ENCODE peak calls at places on chromosomes 1 and 21, in seven cellular contexts. One of them, this sample, is unnamed.

GRCh38 chr1:19672237-19672636 is 7.6 kb downstream of the HTR6 start:
- DNase-seq in SK-N-MC: no peak
- DNase-seq in heart right ventricle: no peak
- DNase-seq in suprapubic skin: no peak
- DNase-seq in naive thymus-derived CD4-positive, alpha-beta T cell: no peak
- DNase-seq in OCI-LY7: no peak
- DNase-seq in GM23248: no peak
- DNase-seq in this sample: no peak

GRCh38 chr1:174068000-174068399 is 45.8 kb upstream of the RC3H1 start:
- DNase-seq in SK-N-MC: no peak
- DNase-seq in GM23248: no peak
- DNase-seq in heart right ventricle: no peak
- DNase-seq in naive thymus-derived CD4-positive, alpha-beta T cell: no peak
- DNase-seq in suprapubic skin: no peak
- DNase-seq in OCI-LY7: peak; percentile 10
- DNase-seq in this sample: peak; percentile 44

GRCh38 chr21:24590261-24590660 is 1017.0 kb downstream of the MRPL39 start:
- DNase-seq in naive thymus-derived CD4-positive, alpha-beta T cell: no peak
- DNase-seq in GM23248: no peak
- DNase-seq in SK-N-MC: no peak
- DNase-seq in suprapubic skin: no peak
- DNase-seq in OCI-LY7: no peak
- DNase-seq in heart right ventricle: no peak
- DNase-seq in this sample: no peak

GRCh38 chr1:232988572-232989040 is 38.2 kb downstream of the NTPCR start:
- DNase-seq in naive thymus-derived CD4-positive, alpha-beta T cell: no peak
- DNase-seq in suprapubic skin: peak; percentile 60
- DNase-seq in heart right ventricle: no peak
- DNase-seq in SK-N-MC: no peak
- DNase-seq in GM23248: peak; percentile 65
- DNase-seq in OCI-LY7: no peak
- DNase-seq in this sample: peak; percentile 3

GRCh38 chr1:183567584-183567983 is 22.7 kb downstream of the NCF2 start:
- DNase-seq in suprapubic skin: no peak
- DNase-seq in GM23248: peak; percentile 9
- DNase-seq in SK-N-MC: no peak
- DNase-seq in naive thymus-derived CD4-positive, alpha-beta T cell: no peak
- DNase-seq in heart right ventricle: peak; percentile 51
- DNase-seq in OCI-LY7: peak; percentile 21
- DNase-seq in this sample: peak; percentile 85

GRCh38 chr1:247812637-247813036 is 11.3 kb downstream of the OR14A16 start:
- DNase-seq in naive thymus-derived CD4-positive, alpha-beta T cell: no peak
- DNase-seq in suprapubic skin: no peak
- DNase-seq in GM23248: no peak
- DNase-seq in OCI-LY7: no peak
- DNase-seq in heart right ventricle: no peak
- DNase-seq in SK-N-MC: no peak
- DNase-seq in this sample: no peak

GRCh38 chr1:184567648-184568047 is 180.8 kb downstream of the C1orf21 start:
- DNase-seq in OCI-LY7: no peak
- DNase-seq in heart right ventricle: no peak
- DNase-seq in SK-N-MC: no peak
- DNase-seq in GM23248: peak; percentile 14
- DNase-seq in naive thymus-derived CD4-positive, alpha-beta T cell: no peak
- DNase-seq in suprapubic skin: no peak
- DNase-seq in this sample: no peak

GRCh38 chr21:33645730-33646129 is 3.4 kb downstream of the ITSN1 start:
- DNase-seq in naive thymus-derived CD4-positive, alpha-beta T cell: no peak
- DNase-seq in GM23248: no peak
- DNase-seq in heart right ventricle: no peak
- DNase-seq in SK-N-MC: no peak
- DNase-seq in suprapubic skin: no peak
- DNase-seq in OCI-LY7: no peak
- DNase-seq in this sample: no peak

GRCh38 chr1:235455806-235456205 is 48.4 kb downstream of the B3GALNT2 start:
- DNase-seq in GM23248: no peak
- DNase-seq in heart right ventricle: no peak
- DNase-seq in suprapubic skin: no peak
- DNase-seq in naive thymus-derived CD4-positive, alpha-beta T cell: no peak
- DNase-seq in SK-N-MC: no peak
- DNase-seq in OCI-LY7: no peak
- DNase-seq in this sample: no peak

GRCh38 chr21:31892686-31893085 is 19.9 kb downstream of the HUNK start:
- DNase-seq in suprapubic skin: peak; percentile 20
- DNase-seq in OCI-LY7: no peak
- DNase-seq in SK-N-MC: no peak
- DNase-seq in GM23248: no peak
- DNase-seq in naive thymus-derived CD4-positive, alpha-beta T cell: no peak
- DNase-seq in heart right ventricle: no peak
- DNase-seq in this sample: no peak

GRCh38 chr21:18244721-18245486 is at the start of gene CHODL:
- DNase-seq in GM23248: no peak
- DNase-seq in naive thymus-derived CD4-positive, alpha-beta T cell: no peak
- DNase-seq in heart right ventricle: no peak
- DNase-seq in SK-N-MC: no peak
- DNase-seq in suprapubic skin: no peak
- DNase-seq in OCI-LY7: no peak
- DNase-seq in this sample: no peak

GRCh38 chr1:5637171-5637570 is 355.1 kb downstream of the NPHP4 start:
- DNase-seq in OCI-LY7: peak; percentile 8
- DNase-seq in naive thymus-derived CD4-positive, alpha-beta T cell: no peak
- DNase-seq in suprapubic skin: no peak
- DNase-seq in heart right ventricle: no peak
- DNase-seq in SK-N-MC: no peak
- DNase-seq in GM23248: peak; percentile 9
- DNase-seq in this sample: peak; percentile 43

GRCh38 chr1:77900687-77901293 is 12.4 kb downstream of the NEXN start:
- DNase-seq in heart right ventricle: no peak
- DNase-seq in GM23248: peak; percentile 60
- DNase-seq in suprapubic skin: no peak
- DNase-seq in OCI-LY7: peak; percentile 61
- DNase-seq in SK-N-MC: peak; percentile 40
- DNase-seq in naive thymus-derived CD4-positive, alpha-beta T cell: no peak
- DNase-seq in this sample: peak; percentile 70

GRCh38 chr1:220281159-220281574 is 8.9 kb upstream of the RAB3GAP2 start:
- DNase-seq in GM23248: peak; percentile 48
- DNase-seq in heart right ventricle: no peak
- DNase-seq in naive thymus-derived CD4-positive, alpha-beta T cell: no peak
- DNase-seq in SK-N-MC: no peak
- DNase-seq in OCI-LY7: no peak
- DNase-seq in suprapubic skin: no peak
- DNase-seq in this sample: peak; percentile 72

GRCh38 chr1:238647877-238648276 is 738.5 kb upstream of the CHRM3 start:
- DNase-seq in naive thymus-derived CD4-positive, alpha-beta T cell: no peak
- DNase-seq in SK-N-MC: peak; percentile 64
- DNase-seq in GM23248: peak; percentile 93
- DNase-seq in heart right ventricle: no peak
- DNase-seq in OCI-LY7: no peak
- DNase-seq in suprapubic skin: no peak
- DNase-seq in this sample: peak; percentile 70

GRCh38 chr1:61238371-61238689 is 156.0 kb downstream of the NFIA start:
- DNase-seq in naive thymus-derived CD4-positive, alpha-beta T cell: no peak
- DNase-seq in OCI-LY7: no peak
- DNase-seq in suprapubic skin: no peak
- DNase-seq in SK-N-MC: no peak
- DNase-seq in heart right ventricle: no peak
- DNase-seq in GM23248: no peak
- DNase-seq in this sample: no peak

GRCh38 chr1:31771891-31772668 is 7.9 kb upstream of the ADGRB2 start:
- DNase-seq in GM23248: peak; percentile 61
- DNase-seq in heart right ventricle: no peak
- DNase-seq in OCI-LY7: peak; percentile 40
- DNase-seq in naive thymus-derived CD4-positive, alpha-beta T cell: peak; percentile 42
- DNase-seq in SK-N-MC: no peak
- DNase-seq in suprapubic skin: no peak
- DNase-seq in this sample: peak; percentile 91

GRCh38 chr21:35204850-35205564 is 155.9 kb upstream of the RUNX1 start:
- DNase-seq in naive thymus-derived CD4-positive, alpha-beta T cell: no peak
- DNase-seq in GM23248: peak; percentile 85
- DNase-seq in suprapubic skin: no peak
- DNase-seq in SK-N-MC: no peak
- DNase-seq in heart right ventricle: peak; percentile 88
- DNase-seq in OCI-LY7: peak; percentile 54
- DNase-seq in this sample: no peak

GRCh38 chr1:11701551-11701961 is 10.0 kb downstream of the DRAXIN start:
- DNase-seq in OCI-LY7: no peak
- DNase-seq in suprapubic skin: no peak
- DNase-seq in naive thymus-derived CD4-positive, alpha-beta T cell: no peak
- DNase-seq in SK-N-MC: no peak
- DNase-seq in heart right ventricle: no peak
- DNase-seq in GM23248: peak; percentile 61
- DNase-seq in this sample: no peak

GRCh38 chr1:55955237-55955636 is 624.1 kb downstream of the PLPP3 start:
- DNase-seq in suprapubic skin: no peak
- DNase-seq in SK-N-MC: no peak
- DNase-seq in naive thymus-derived CD4-positive, alpha-beta T cell: no peak
- DNase-seq in heart right ventricle: no peak
- DNase-seq in GM23248: peak; percentile 87
- DNase-seq in OCI-LY7: no peak
- DNase-seq in this sample: peak; percentile 25

GRCh38 chr1:242770366-242770765 is 245.9 kb upstream of the PLD5 start:
- DNase-seq in OCI-LY7: no peak
- DNase-seq in GM23248: no peak
- DNase-seq in SK-N-MC: no peak
- DNase-seq in suprapubic skin: no peak
- DNase-seq in heart right ventricle: no peak
- DNase-seq in naive thymus-derived CD4-positive, alpha-beta T cell: no peak
- DNase-seq in this sample: peak; percentile 20

GRCh38 chr21:44527156-44527982 is 12.6 kb downstream of the KRTAP10-1 start:
- DNase-seq in GM23248: no peak
- DNase-seq in suprapubic skin: peak; percentile 57
- DNase-seq in SK-N-MC: no peak
- DNase-seq in heart right ventricle: no peak
- DNase-seq in OCI-LY7: no peak
- DNase-seq in naive thymus-derived CD4-positive, alpha-beta T cell: no peak
- DNase-seq in this sample: no peak

GRCh38 chr1:154469844-154470417 is 32.1 kb upstream of the TDRD10 start:
- DNase-seq in OCI-LY7: no peak
- DNase-seq in GM23248: no peak
- DNase-seq in heart right ventricle: no peak
- DNase-seq in suprapubic skin: no peak
- DNase-seq in naive thymus-derived CD4-positive, alpha-beta T cell: no peak
- DNase-seq in SK-N-MC: no peak
- DNase-seq in this sample: no peak

GRCh38 chr1:85275701-85276289 is 637 bp downstream of the BCL10 start:
- DNase-seq in heart right ventricle: no peak
- DNase-seq in GM23248: peak; percentile 88
- DNase-seq in suprapubic skin: no peak
- DNase-seq in SK-N-MC: no peak
- DNase-seq in naive thymus-derived CD4-positive, alpha-beta T cell: peak; percentile 69
- DNase-seq in OCI-LY7: peak; percentile 77
- DNase-seq in this sample: peak; percentile 52

GRCh38 chr21:25974937-25975336 is 195.6 kb downstream of the APP start:
- DNase-seq in heart right ventricle: peak; percentile 70
- DNase-seq in suprapubic skin: no peak
- DNase-seq in OCI-LY7: no peak
- DNase-seq in naive thymus-derived CD4-positive, alpha-beta T cell: no peak
- DNase-seq in GM23248: no peak
- DNase-seq in SK-N-MC: no peak
- DNase-seq in this sample: no peak
- H3K36me3 ChIP-seq in heart right ventricle: no peaks in the 10 kb centered on the region
- H3K36me3 ChIP-seq in suprapubic skin: peaks cover 52% of the 10 kb centered on the region
- H3K36me3 ChIP-seq in OCI-LY7: no peaks in the 10 kb centered on the region
- H3K36me3 ChIP-seq in naive thymus-derived CD4-positive, alpha-beta T cell: peaks cover 18% of the 10 kb centered on the region
- H3K36me3 ChIP-seq in GM23248: peaks cover 56% of the 10 kb centered on the region
- H3K36me3 ChIP-seq in SK-N-MC: peaks cover 95% of the 10 kb centered on the region
- H3K36me3 ChIP-seq in this sample: peaks cover 14% of the 10 kb centered on the region

GRCh38 chr1:211942583-211942982 is 92.8 kb downstream of the INTS7 start:
- DNase-seq in heart right ventricle: no peak
- DNase-seq in naive thymus-derived CD4-positive, alpha-beta T cell: no peak
- DNase-seq in GM23248: no peak
- DNase-seq in suprapubic skin: no peak
- DNase-seq in SK-N-MC: no peak
- DNase-seq in OCI-LY7: no peak
- DNase-seq in this sample: no peak
- H3K36me3 ChIP-seq in heart right ventricle: no peaks in the 10 kb centered on the region
- H3K36me3 ChIP-seq in naive thymus-derived CD4-positive, alpha-beta T cell: peaks cover 4% of the 10 kb centered on the region
- H3K36me3 ChIP-seq in GM23248: no peaks in the 10 kb centered on the region
- H3K36me3 ChIP-seq in suprapubic skin: peaks cover 8% of the 10 kb centered on the region
- H3K36me3 ChIP-seq in SK-N-MC: peaks cover 24% of the 10 kb centered on the region
- H3K36me3 ChIP-seq in OCI-LY7: peaks cover 38% of the 10 kb centered on the region
- H3K36me3 ChIP-seq in this sample: peaks cover 1% of the 10 kb centered on the region

GRCh38 chr1:162578071-162578705 is 16.7 kb downstream of the UAP1 start:
- DNase-seq in GM23248: no peak
- DNase-seq in suprapubic skin: no peak
- DNase-seq in heart right ventricle: no peak
- DNase-seq in SK-N-MC: no peak
- DNase-seq in naive thymus-derived CD4-positive, alpha-beta T cell: no peak
- DNase-seq in OCI-LY7: no peak
- DNase-seq in this sample: no peak

GRCh38 chr1:162580315-162580714 is 18.8 kb downstream of the UAP1 start:
- DNase-seq in naive thymus-derived CD4-positive, alpha-beta T cell: no peak
- DNase-seq in suprapubic skin: no peak
- DNase-seq in heart right ventricle: no peak
- DNase-seq in GM23248: no peak
- DNase-seq in SK-N-MC: no peak
- DNase-seq in OCI-LY7: no peak
- DNase-seq in this sample: no peak

GRCh38 chr1:162578936-162579335 is 17.4 kb downstream of the UAP1 start:
- DNase-seq in heart right ventricle: no peak
- DNase-seq in OCI-LY7: no peak
- DNase-seq in GM23248: no peak
- DNase-seq in suprapubic skin: no peak
- DNase-seq in naive thymus-derived CD4-positive, alpha-beta T cell: no peak
- DNase-seq in SK-N-MC: no peak
- DNase-seq in this sample: no peak
- H3K36me3 ChIP-seq in heart right ventricle: no peaks in the 10 kb centered on the region
- H3K36me3 ChIP-seq in OCI-LY7: peaks cover 38% of the 10 kb centered on the region
- H3K36me3 ChIP-seq in GM23248: peaks cover 87% of the 10 kb centered on the region
- H3K36me3 ChIP-seq in suprapubic skin: peaks cover 51% of the 10 kb centered on the region
- H3K36me3 ChIP-seq in naive thymus-derived CD4-positive, alpha-beta T cell: peaks cover 25% of the 10 kb centered on the region
- H3K36me3 ChIP-seq in SK-N-MC: peaks cover 86% of the 10 kb centered on the region
- H3K36me3 ChIP-seq in this sample: peaks cover 4% of the 10 kb centered on the region

DNA sequence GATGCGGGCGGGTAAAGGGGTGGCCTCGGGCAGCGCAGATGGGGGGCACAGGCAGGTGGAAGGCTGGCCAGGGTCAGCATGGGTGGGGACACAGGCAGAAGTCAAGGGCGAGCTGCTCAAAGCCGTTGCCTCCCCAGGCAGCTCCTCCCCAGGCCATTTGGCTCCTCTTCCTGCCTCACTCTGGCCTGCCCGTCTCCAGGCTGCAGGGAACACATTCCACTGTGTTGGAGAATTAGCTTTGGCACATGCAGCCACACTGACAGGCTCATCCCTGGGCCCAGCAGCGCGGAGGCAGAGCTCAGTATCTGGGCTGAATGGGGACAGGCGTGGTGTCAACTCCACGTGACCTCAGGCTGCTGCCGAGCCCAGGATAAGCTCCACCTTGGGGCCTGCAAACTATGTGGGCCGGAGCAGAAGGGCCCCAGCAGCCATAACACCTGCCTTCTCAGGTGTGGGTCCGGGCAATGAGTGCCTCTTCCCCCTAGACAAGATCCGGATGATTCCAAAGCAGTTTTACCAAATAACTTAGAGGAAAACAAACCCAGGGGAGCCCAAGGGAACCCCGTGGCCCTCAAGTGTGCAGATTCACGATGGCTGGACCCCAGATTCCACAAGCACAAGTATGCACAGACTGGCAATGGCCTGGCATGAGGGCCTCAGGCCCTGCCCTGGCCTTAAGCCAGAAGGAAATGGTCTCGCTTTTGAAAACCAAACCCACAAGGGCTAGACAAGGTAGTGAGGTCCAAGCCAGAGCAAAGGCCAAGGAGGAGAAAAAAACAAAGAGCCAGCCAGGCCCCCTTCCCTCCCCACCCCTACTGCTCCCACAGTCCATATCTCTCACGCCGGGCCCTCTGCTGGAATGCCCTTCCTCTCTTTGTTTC is 40.2 kb downstream of the HSPG2 start:
- DNase-seq in heart right ventricle: peak; percentile 86
- DNase-seq in GM23248: peak; percentile 80
- DNase-seq in SK-N-MC: no peak
- DNase-seq in suprapubic skin: peak; percentile 92
- DNase-seq in naive thymus-derived CD4-positive, alpha-beta T cell: no peak
- DNase-seq in OCI-LY7: no peak
- DNase-seq in this sample: no peak
- H3K36me3 ChIP-seq in heart right ventricle: peaks cover 4% of the 10 kb centered on the region
- H3K36me3 ChIP-seq in GM23248: peaks cover 22% of the 10 kb centered on the region
- H3K36me3 ChIP-seq in SK-N-MC: no peaks in the 10 kb centered on the region
- H3K36me3 ChIP-seq in suprapubic skin: peaks cover 24% of the 10 kb centered on the region
- H3K36me3 ChIP-seq in naive thymus-derived CD4-positive, alpha-beta T cell: no peaks in the 10 kb centered on the region
- H3K36me3 ChIP-seq in OCI-LY7: no peaks in the 10 kb centered on the region
- H3K36me3 ChIP-seq in this sample: peaks cover 45% of the 10 kb centered on the region